ENCODE peak calls at places on chromosomes 11 and 22, in seven cellular contexts. One of them, this sample, is unnamed.

GRCh38 chr11:73223998-73224730 is 6.1 kb downstream of the P2RY2 start:
- DNase-seq in HepG2: no peak
- DNase-seq in H1: no peak
- DNase-seq in GM12892: no peak
- DNase-seq in SK-N-SH: peak
- DNase-seq in GM12878: no peak
- DNase-seq in K562: peak
- DNase-seq in this sample: no peak

GRCh38 chr11:67285541-67286498 is 3.3 kb upstream of the ANKRD13D start:
- DNase-seq in SK-N-SH: no peak
- DNase-seq in K562: no peak
- DNase-seq in HepG2: no peak
- DNase-seq in GM12878: no peak
- DNase-seq in GM12892: no peak
- DNase-seq in H1: no peak
- DNase-seq in this sample: no peak

GRCh38 chr22:44822479-44822878 is 70.1 kb downstream of the ARHGAP8 start:
- DNase-seq in HepG2: no peak
- DNase-seq in GM12878: no peak
- DNase-seq in H1: no peak
- DNase-seq in GM12892: no peak
- DNase-seq in SK-N-SH: no peak
- DNase-seq in K562: no peak
- DNase-seq in this sample: no peak

GRCh38 chr11:97000481-97000880 is 610.7 kb downstream of the JRKL start:
- DNase-seq in GM12878: no peak
- DNase-seq in HepG2: no peak
- DNase-seq in H1: no peak
- DNase-seq in SK-N-SH: no peak
- DNase-seq in GM12892: no peak
- DNase-seq in K562: no peak
- DNase-seq in this sample: no peak

GRCh38 chr11:36295926-36296325 is at the start of gene PRR5L:
- DNase-seq in H1: no peak
- DNase-seq in K562: no peak
- DNase-seq in GM12892: no peak
- DNase-seq in SK-N-SH: no peak
- DNase-seq in GM12878: no peak
- DNase-seq in HepG2: no peak
- DNase-seq in this sample: no peak

GRCh38 chr11:7600205-7600775 is 73.0 kb downstream of the CYB5R2 start:
- DNase-seq in K562: no peak
- DNase-seq in HepG2: peak
- DNase-seq in H1: no peak
- DNase-seq in SK-N-SH: no peak
- DNase-seq in GM12892: no peak
- DNase-seq in GM12878: no peak
- DNase-seq in this sample: no peak

GRCh38 chr11:82842019-82842418 is 58.2 kb downstream of the PRCP start:
- DNase-seq in GM12878: no peak
- DNase-seq in HepG2: no peak
- DNase-seq in GM12892: no peak
- DNase-seq in SK-N-SH: no peak
- DNase-seq in H1: no peak
- DNase-seq in K562: no peak
- DNase-seq in this sample: no peak

GRCh38 chr11:10044618-10045017 is 249.4 kb downstream of the SBF2 start:
- DNase-seq in HepG2: peak
- DNase-seq in SK-N-SH: no peak
- DNase-seq in H1: no peak
- DNase-seq in GM12878: no peak
- DNase-seq in K562: no peak
- DNase-seq in GM12892: no peak
- DNase-seq in this sample: no peak

GRCh38 chr22:49370841-49371301 is 456.8 kb downstream of the BRD1 start:
- DNase-seq in K562: no peak
- DNase-seq in SK-N-SH: no peak
- DNase-seq in GM12892: no peak
- DNase-seq in GM12878: no peak
- DNase-seq in H1: no peak
- DNase-seq in HepG2: no peak
- DNase-seq in this sample: no peak

GRCh38 chr11:59208956-59209355 is 3.8 kb downstream of the MPEG1 start:
- DNase-seq in SK-N-SH: no peak
- DNase-seq in GM12892: no peak
- DNase-seq in GM12878: no peak
- DNase-seq in K562: no peak
- DNase-seq in HepG2: no peak
- DNase-seq in H1: no peak
- DNase-seq in this sample: no peak

GRCh38 chr11:94897330-94897768 is 76.0 kb downstream of the CWC15 start:
- DNase-seq in HepG2: peak
- DNase-seq in GM12878: no peak
- DNase-seq in SK-N-SH: peak
- DNase-seq in H1: no peak
- DNase-seq in GM12892: no peak
- DNase-seq in K562: peak
- DNase-seq in this sample: no peak
- TF ChIP-seq POLR2AphosphoS5 in HepG2: no peak
- TF ChIP-seq POLR2AphosphoS5 in GM12878: no peak
- TF ChIP-seq POLR2AphosphoS5 in SK-N-SH: no peak
- TF ChIP-seq POLR2AphosphoS5 in H1: no peak
- TF ChIP-seq POLR2AphosphoS5 in GM12892: no peak
- TF ChIP-seq POLR2AphosphoS5 in K562: no peak
- TF ChIP-seq POLR2AphosphoS5 in this sample: no peak

DNA sequence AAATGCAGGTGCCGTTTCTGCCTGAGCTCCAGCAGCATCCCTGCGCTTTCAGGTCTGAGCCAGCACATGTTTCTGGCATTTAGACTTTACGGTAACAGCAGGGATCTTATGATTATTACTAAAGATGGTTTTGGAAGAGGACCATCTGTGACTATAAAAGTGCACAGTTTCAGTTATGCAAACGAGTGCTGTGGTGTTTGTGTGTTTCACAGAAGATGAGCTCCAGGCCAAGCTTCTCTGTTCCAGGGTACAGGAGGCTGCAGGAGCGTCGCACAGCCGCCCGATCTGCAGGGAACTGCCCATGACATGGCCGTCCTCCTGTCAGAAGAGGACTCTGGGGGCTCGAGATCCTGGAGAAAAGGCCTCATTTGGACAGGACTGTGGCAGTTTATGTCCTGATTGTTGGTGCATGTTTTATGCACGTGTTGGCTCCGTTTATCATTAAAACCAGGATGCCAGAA is 297.3 kb downstream of the TBC1D22A start:
- DNase-seq in SK-N-SH: no peak
- DNase-seq in HepG2: no peak
- DNase-seq in GM12892: no peak
- DNase-seq in GM12878: peak
- DNase-seq in K562: no peak
- DNase-seq in H1: no peak
- DNase-seq in this sample: peak
- TF ChIP-seq TAF1 in SK-N-SH: no peak
- TF ChIP-seq TAF1 in HepG2: no peak
- TF ChIP-seq TAF1 in GM12892: no peak
- TF ChIP-seq TAF1 in GM12878: no peak
- TF ChIP-seq TAF1 in K562: no peak
- TF ChIP-seq TAF1 in H1: no peak
- TF ChIP-seq TAF1 in this sample: no peak

DNA sequence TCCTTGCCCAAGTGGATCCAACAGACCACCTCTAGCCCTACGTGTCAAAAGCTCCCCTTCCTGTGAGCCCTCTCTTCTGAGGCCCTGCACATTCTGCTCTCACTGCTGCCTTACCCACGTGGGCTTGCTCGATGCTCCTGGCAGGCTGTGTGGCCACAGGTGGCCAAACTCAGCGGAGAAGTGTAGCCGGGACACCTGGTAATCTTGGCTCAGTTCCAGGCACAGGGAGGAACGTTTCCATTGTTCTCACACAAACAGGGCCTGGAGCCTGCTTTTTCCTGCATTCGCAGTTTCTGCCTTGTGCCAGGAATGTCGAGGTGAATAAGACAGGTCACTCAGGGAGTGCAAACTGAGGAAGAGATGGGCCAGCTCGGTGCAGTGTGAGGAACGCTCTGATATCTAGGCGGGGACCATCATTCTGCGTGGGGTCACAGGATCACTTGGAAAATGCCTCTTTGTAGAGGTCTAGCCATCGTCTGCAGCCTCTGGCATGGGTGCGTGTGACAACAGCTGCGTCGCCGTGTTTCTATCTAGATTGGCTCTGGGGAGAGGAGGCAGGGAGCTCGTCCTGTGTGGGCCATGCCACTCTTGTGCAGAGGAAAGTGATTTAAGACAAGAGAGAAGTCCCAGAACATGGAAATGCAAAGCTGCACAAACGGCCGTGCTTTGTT is 127.6 kb upstream of the PARVA start:
- DNase-seq in GM12878: no peak
- DNase-seq in K562: no peak
- DNase-seq in SK-N-SH: no peak
- DNase-seq in H1: no peak
- DNase-seq in HepG2: no peak
- DNase-seq in GM12892: no peak
- DNase-seq in this sample: no peak
- TF ChIP-seq POLR2AphosphoS5 in GM12878: no peak
- TF ChIP-seq POLR2AphosphoS5 in K562: no peak
- TF ChIP-seq POLR2AphosphoS5 in SK-N-SH: no peak
- TF ChIP-seq POLR2AphosphoS5 in H1: no peak
- TF ChIP-seq POLR2AphosphoS5 in HepG2: no peak
- TF ChIP-seq POLR2AphosphoS5 in GM12892: no peak
- TF ChIP-seq POLR2AphosphoS5 in this sample: no peak

DNA sequence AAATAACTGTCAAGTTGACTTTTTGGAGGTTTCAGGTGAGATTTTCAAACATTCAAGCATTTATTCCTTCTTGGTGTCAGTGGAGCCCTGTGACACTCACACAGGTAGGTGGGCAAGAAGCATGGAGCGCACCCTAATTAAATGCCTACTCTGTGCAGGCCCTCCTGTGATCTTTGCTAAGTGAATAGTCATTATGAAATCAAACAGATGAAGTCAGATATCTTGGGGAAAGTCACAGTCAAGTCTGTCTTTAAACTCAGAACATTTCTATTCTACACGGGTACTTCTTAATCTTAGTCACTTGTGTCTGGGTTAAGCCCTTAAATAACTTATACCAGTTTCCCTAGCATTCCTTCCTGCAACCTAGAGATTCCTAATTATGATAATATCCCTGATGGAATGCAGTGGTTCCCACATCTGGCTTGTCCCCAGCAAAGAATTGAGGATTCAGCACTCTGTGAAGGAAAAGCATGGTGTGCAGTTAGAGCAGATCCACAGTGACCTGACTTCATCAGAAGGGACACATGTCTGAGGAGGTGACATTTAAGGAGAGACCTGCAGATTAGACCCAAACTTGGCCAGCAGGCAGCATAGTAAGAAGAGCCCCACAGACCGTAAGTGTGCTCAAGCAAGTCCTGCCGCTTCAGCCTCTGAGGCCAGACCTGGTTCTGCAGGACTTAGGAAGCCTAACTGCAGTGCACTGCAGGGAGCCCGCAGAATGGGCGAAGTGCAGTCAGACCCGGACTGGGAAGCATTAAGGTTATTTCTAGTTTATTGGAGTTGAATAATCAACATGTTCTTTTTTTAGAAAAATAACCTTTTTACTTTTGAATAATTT is 85.3 kb upstream of the GAL start:
- DNase-seq in GM12892: no peak
- DNase-seq in SK-N-SH: no peak
- DNase-seq in H1: no peak
- DNase-seq in GM12878: no peak
- DNase-seq in K562: no peak
- DNase-seq in HepG2: no peak
- DNase-seq in this sample: no peak
- TF ChIP-seq TAF1 in GM12892: no peak
- TF ChIP-seq TAF1 in SK-N-SH: no peak
- TF ChIP-seq TAF1 in H1: no peak
- TF ChIP-seq TAF1 in GM12878: no peak
- TF ChIP-seq TAF1 in K562: no peak
- TF ChIP-seq TAF1 in HepG2: no peak
- TF ChIP-seq TAF1 in this sample: no peak

This sample was measured in GM12891.